ENCODE peak calls at places on chromosome 1, in eight cellular contexts. One of them, this sample, is unnamed.

GRCh38 chr1:72283204-72284083 is 1.1 kb upstream of the NEGR1 start:
- DNase-seq in endothelial cell: peak; percentile 62
- DNase-seq in immature natural killer cell: peak; percentile 38
- DNase-seq in breast epithelium: peak; percentile 54
- DNase-seq in SW 1271: peak; percentile 51
- DNase-seq in body of pancreas: peak; percentile 47
- DNase-seq in Calu3: peak; percentile 64
- DNase-seq in dermis blood vessel endothelial cell: peak; percentile 87
- DNase-seq in this sample: peak; percentile 83

GRCh38 chr1:27402349-27402754 is 9.9 kb downstream of the GPR3 start:
- DNase-seq in endothelial cell: peak; percentile 64
- DNase-seq in immature natural killer cell: no peak
- DNase-seq in breast epithelium: peak; percentile 84
- DNase-seq in SW 1271: no peak
- DNase-seq in body of pancreas: peak; percentile 83
- DNase-seq in Calu3: peak; percentile 65
- DNase-seq in dermis blood vessel endothelial cell: peak; percentile 82
- DNase-seq in this sample: no peak

GRCh38 chr1:64493864-64494263 is 23.9 kb downstream of the CACHD1 start:
- DNase-seq in endothelial cell: no peak
- DNase-seq in immature natural killer cell: no peak
- DNase-seq in breast epithelium: no peak
- DNase-seq in SW 1271: no peak
- DNase-seq in body of pancreas: no peak
- DNase-seq in Calu3: no peak
- DNase-seq in dermis blood vessel endothelial cell: no peak
- DNase-seq in this sample: no peak

GRCh38 chr1:164635074-164635783 is 76.2 kb downstream of the PBX1 start:
- DNase-seq in endothelial cell: no peak
- DNase-seq in immature natural killer cell: no peak
- DNase-seq in breast epithelium: no peak
- DNase-seq in SW 1271: no peak
- DNase-seq in body of pancreas: no peak
- DNase-seq in Calu3: no peak
- DNase-seq in dermis blood vessel endothelial cell: no peak
- DNase-seq in this sample: no peak

GRCh38 chr1:40094481-40095110 is 2.5 kb downstream of the PPT1 start:
- DNase-seq in endothelial cell: no peak
- DNase-seq in immature natural killer cell: no peak
- DNase-seq in breast epithelium: no peak
- DNase-seq in SW 1271: no peak
- DNase-seq in body of pancreas: no peak
- DNase-seq in Calu3: no peak
- DNase-seq in dermis blood vessel endothelial cell: no peak
- DNase-seq in this sample: no peak

GRCh38 chr1:115838805-115839705 is 1.9 kb downstream of the NHLH2 start:
- DNase-seq in endothelial cell: peak; percentile 64
- DNase-seq in immature natural killer cell: no peak
- DNase-seq in breast epithelium: no peak
- DNase-seq in SW 1271: no peak
- DNase-seq in body of pancreas: peak; percentile 45
- DNase-seq in Calu3: peak; percentile 13
- DNase-seq in dermis blood vessel endothelial cell: peak; percentile 19
- DNase-seq in this sample: peak; percentile 73

GRCh38 chr1:69710484-69710883 is 142.8 kb downstream of the LRRC7 start:
- DNase-seq in endothelial cell: no peak
- DNase-seq in immature natural killer cell: no peak
- DNase-seq in breast epithelium: no peak
- DNase-seq in SW 1271: no peak
- DNase-seq in body of pancreas: no peak
- DNase-seq in Calu3: no peak
- DNase-seq in dermis blood vessel endothelial cell: no peak
- DNase-seq in this sample: no peak

GRCh38 chr1:10607228-10607627 is 132.5 kb downstream of the PEX14 start:
- DNase-seq in endothelial cell: no peak
- DNase-seq in immature natural killer cell: no peak
- DNase-seq in breast epithelium: no peak
- DNase-seq in SW 1271: no peak
- DNase-seq in body of pancreas: no peak
- DNase-seq in Calu3: no peak
- DNase-seq in dermis blood vessel endothelial cell: no peak
- DNase-seq in this sample: no peak

GRCh38 chr1:3029991-3030662 is 8.9 kb downstream of the ACTRT2 start:
- DNase-seq in endothelial cell: no peak
- DNase-seq in immature natural killer cell: no peak
- DNase-seq in breast epithelium: peak; percentile 43
- DNase-seq in SW 1271: no peak
- DNase-seq in body of pancreas: no peak
- DNase-seq in Calu3: no peak
- DNase-seq in dermis blood vessel endothelial cell: no peak
- DNase-seq in this sample: no peak

GRCh38 chr1:241443561-241443960 is 76.0 kb downstream of the FH start:
- DNase-seq in endothelial cell: no peak
- DNase-seq in immature natural killer cell: no peak
- DNase-seq in breast epithelium: no peak
- DNase-seq in SW 1271: no peak
- DNase-seq in body of pancreas: no peak
- DNase-seq in Calu3: no peak
- DNase-seq in dermis blood vessel endothelial cell: no peak
- DNase-seq in this sample: no peak